ENCODE peak calls at places on chromosomes 5 and 9, in five cellular contexts. D is mesendoderm, B is IMR-90, C is H9, U is mesenchymal stem cell. E is an unnamed sample.

GRCh38 chr9:20898885-20899554 is 132.4 kb downstream of the HACD4 start:
- DNase-seq in D (peak; percentile 8), B (peak; percentile 16), C (no peak), U (peak; percentile 9), E (no peak)

GRCh38 chr9:89247431-89248370 is 63.3 kb upstream of the CKS2 start:
- DNase-seq in D (peak; percentile 89), B (peak; percentile 15), C (peak; percentile 57), U (peak; percentile 15), E (no peak)

GRCh38 chr9:91720746-91721705 is 229.0 kb downstream of the ROR2 start:
- DNase-seq in D (peak; percentile 80), B (no peak), C (no peak), U (no peak), E (no peak)

GRCh38 chr9:129336130-129336528 is 158.1 kb upstream of the IER5L start:
- DNase-seq in D (peak; percentile 49), B (peak; percentile 46), C (no peak), U (no peak), E (no peak)

GRCh38 chr5:93395891-93396465 is 185.0 kb downstream of the NR2F1-AS1 start:
- DNase-seq in D (peak; percentile 44), B (peak; percentile 34), C (no peak), U (peak; percentile 31), E (no peak)

GRCh38 chr9:6644346-6645152 is 980 bp downstream of the GLDC start:
- DNase-seq in D (no peak), B (no peak), C (no peak), U (no peak), E (no peak)

GRCh38 chr5:154868702-154869101 is 10.3 kb downstream of the CNOT8 start:
- DNase-seq in D (peak; percentile 81), B (peak; percentile 8), C (peak; percentile 69), U (no peak), E (no peak)

GRCh38 chr5:137752873-137753226 is 1.3 kb downstream of the HNRNPA0 start:
- DNase-seq in D (peak; percentile 62), B (no peak), C (peak; percentile 36), U (peak; percentile 53), E (no peak)

GRCh38 chr9:15873573-15874177 is 320.8 kb downstream of the CCDC171 start:
- DNase-seq in D (peak; percentile 40), B (peak; percentile 74), C (no peak), U (peak; percentile 58), E (peak; percentile 30)

GRCh38 chr9:96045811-96046210 is 170.3 kb downstream of the ERCC6L2 start:
- DNase-seq in D (no peak), B (no peak), C (no peak), U (no peak), E (no peak)

GRCh38 chr9:121577201-121577600 is 74.2 kb upstream of the DAB2IP start:
- DNase-seq in D (no peak), B (no peak), C (no peak), U (no peak), E (no peak)

GRCh38 chr5:98700730-98701129 is 72.7 kb upstream of the RGMB start:
- DNase-seq in D (no peak), B (no peak), C (no peak), U (no peak), E (no peak)

GRCh38 chr5:10331341-10331796 is 22.1 kb upstream of the MARCHF6 start:
- DNase-seq in D (no peak), B (peak; percentile 82), C (no peak), U (no peak), E (no peak)

GRCh38 chr9:136610426-136610825 is 52.3 kb upstream of the EGFL7 start:
- DNase-seq in D (no peak), B (no peak), C (no peak), U (no peak), E (no peak)

GRCh38 chr9:136609838-136610311 is 52.8 kb upstream of the EGFL7 start:
- DNase-seq in D (no peak), B (no peak), C (no peak), U (no peak), E (no peak)

GRCh38 chr9:136613824-136614371 is 48.8 kb upstream of the EGFL7 start:
- DNase-seq in D (no peak), B (no peak), C (no peak), U (peak; percentile 55), E (no peak)

GRCh38 chr9:136611119-136611518 is 51.6 kb upstream of the EGFL7 start:
- DNase-seq in D (no peak), B (no peak), C (no peak), U (no peak), E (no peak)

GRCh38 chr9:136611606-136612005 is 51.1 kb upstream of the EGFL7 start:
- DNase-seq in D (no peak), B (no peak), C (no peak), U (no peak), E (no peak)
- H3K4ac ChIP-seq in D (no peak overlapping the region), B (no peak overlapping the region), C (no peak overlapping the region), U (no peak overlapping the region), E (no peak overlapping the region)

DNA sequence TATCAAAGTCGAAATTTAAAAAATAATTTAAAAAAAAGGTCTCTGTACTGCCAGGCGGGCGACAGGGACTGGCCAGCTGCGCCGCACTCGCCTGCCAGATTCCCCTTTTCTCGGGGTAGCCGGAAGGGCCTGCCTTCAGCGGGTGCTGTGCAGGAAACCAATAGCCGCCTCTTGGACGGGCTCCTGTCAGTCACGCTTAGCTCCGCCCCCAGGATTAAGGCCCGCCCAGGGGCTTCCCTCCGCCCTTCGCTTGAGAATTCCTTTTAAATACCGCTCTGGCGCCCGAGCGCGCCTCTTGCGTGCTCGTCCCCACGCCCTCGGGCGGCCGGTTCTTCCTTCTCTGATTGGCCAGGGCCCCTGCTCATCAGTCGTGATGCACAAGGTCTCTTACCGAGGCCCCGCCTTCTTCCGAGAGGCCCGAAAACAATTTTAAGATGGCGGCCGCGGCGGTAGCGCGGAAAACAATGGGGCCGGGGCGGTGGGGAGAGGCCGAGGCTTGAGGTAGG is at the start of gene MAML1:
- DNase-seq in D (peak; percentile 100), B (peak; percentile 100), C (peak; percentile 100), U (peak; percentile 100), E (peak; percentile 100)
- H2BK5ac ChIP-seq in D (peak within 1 kb of the TSS; percentile 81), B (peak within 1 kb of the TSS; percentile 63), C (no peak within 1 kb of the TSS), U (peak within 1 kb of the TSS; percentile 89), E (peak within 1 kb of the TSS; percentile 94)

GRCh38 chr5:180396931-180397330 is 43.8 kb upstream of the GFPT2 start:
- DNase-seq in D (no peak), B (no peak), C (no peak), U (no peak), E (no peak)

GRCh38 chr5:180400416-180400815 is 47.3 kb upstream of the GFPT2 start:
- DNase-seq in D (no peak), B (no peak), C (no peak), U (no peak), E (no peak)

GRCh38 chr5:180399931-180400330 is 46.8 kb upstream of the GFPT2 start:
- DNase-seq in D (no peak), B (no peak), C (no peak), U (no peak), E (no peak)

GRCh38 chr5:180401236-180401907 is 48.2 kb upstream of the GFPT2 start:
- DNase-seq in D (no peak), B (no peak), C (no peak), U (no peak), E (no peak)

GRCh38 chr5:180399391-180399790 is 46.3 kb upstream of the GFPT2 start:
- DNase-seq in D (no peak), B (no peak), C (no peak), U (no peak), E (no peak)
- H4K8ac ChIP-seq in D (no peak overlapping the region), B (no peak overlapping the region), C (no peak overlapping the region), U (no peak overlapping the region), E (no peak overlapping the region)

DNA sequence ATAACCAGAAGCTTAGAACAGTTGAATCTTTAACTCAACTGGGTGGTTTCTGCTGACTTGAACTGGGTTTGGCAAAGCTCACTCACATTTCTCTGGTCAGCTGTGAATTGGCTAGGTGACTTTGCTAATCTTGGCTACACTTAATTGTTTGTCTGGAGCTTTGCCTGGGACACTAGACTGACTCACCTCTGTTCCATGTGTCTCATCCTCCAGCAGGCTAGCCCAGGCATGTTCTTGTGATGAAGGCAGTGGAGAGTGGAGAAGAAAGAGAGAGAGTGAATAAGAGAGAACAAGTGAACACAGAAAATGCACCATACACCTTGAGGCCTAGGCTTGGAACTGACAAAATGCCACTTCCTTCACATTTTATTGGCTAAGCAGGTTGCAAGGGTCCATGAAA is 32.6 kb downstream of the SPATA31D1 start:
- DNase-seq in D (peak; percentile 12), B (peak; percentile 98), C (no peak), U (peak; percentile 81), E (no peak)
- H3K4ac ChIP-seq in D (no peak overlapping the region), B (peak overlapping the region; percentile 96), C (no peak overlapping the region), U (no peak overlapping the region), E (no peak overlapping the region)

GRCh38 chr5:145939532-145940065 is 3.2 kb downstream of the SH3RF2 start:
- DNase-seq in D (peak; percentile 67), B (no peak), C (no peak), U (no peak), E (no peak)

GRCh38 chr5:145936401-145937131 is at the start of gene SH3RF2:
- DNase-seq in D (peak; percentile 97), B (peak; percentile 73), C (peak; percentile 97), U (peak; percentile 74), E (peak; percentile 78)

GRCh38 chr5:145934276-145934675 is 2.1 kb upstream of the SH3RF2 start:
- DNase-seq in D (no peak), B (no peak), C (no peak), U (no peak), E (no peak)

GRCh38 chr5:145938699-145939531 is 2.5 kb downstream of the SH3RF2 start:
- DNase-seq in D (no peak), B (no peak), C (no peak), U (no peak), E (no peak)

GRCh38 chr5:145937432-145938250 is 1.3 kb downstream of the SH3RF2 start:
- DNase-seq in D (peak; percentile 85), B (peak; percentile 51), C (peak; percentile 56), U (peak; percentile 34), E (no peak)
- H2BK5ac ChIP-seq in D (peak overlapping the region; percentile 23), B (no peak overlapping the region), C (no peak overlapping the region), U (no peak overlapping the region), E (peak overlapping the region; percentile 8)